ENCODE peak calls at places on chromosomes 5 and 9, in eight cellular contexts. One of them, this sample, is unnamed. For H3K4me1 and H3K36me3, the result is how much of the 10 kb centered on the place peaks cover.

GRCh38 chr9:35396560-35397215 is 93.2 kb upstream of the RUSC2 start:
- DNase-seq in tibial artery: no peak
- DNase-seq in sigmoid colon: no peak
- DNase-seq in A673: no peak
- DNase-seq in neuronal stem cell: no peak
- DNase-seq in kidney: no peak
- DNase-seq in CD8-positive, alpha-beta T cell: no peak
- DNase-seq in Peyer's patch: no peak
- DNase-seq in this sample: no peak

GRCh38 chr5:143879646-143880045 is 67.7 kb downstream of the HMHB1 start:
- DNase-seq in tibial artery: no peak
- DNase-seq in sigmoid colon: no peak
- DNase-seq in A673: no peak
- DNase-seq in neuronal stem cell: no peak
- DNase-seq in kidney: no peak
- DNase-seq in CD8-positive, alpha-beta T cell: no peak
- DNase-seq in Peyer's patch: no peak
- DNase-seq in this sample: no peak

GRCh38 chr9:94639996-94640376 is 668 bp upstream of the FBP1 start:
- DNase-seq in tibial artery: no peak
- DNase-seq in sigmoid colon: no peak
- DNase-seq in A673: no peak
- DNase-seq in neuronal stem cell: no peak
- DNase-seq in kidney: no peak
- DNase-seq in CD8-positive, alpha-beta T cell: no peak
- DNase-seq in Peyer's patch: peak
- DNase-seq in this sample: no peak

GRCh38 chr9:111648066-111648465 is 13.3 kb upstream of the GNG10 start:
- DNase-seq in tibial artery: no peak
- DNase-seq in sigmoid colon: no peak
- DNase-seq in A673: no peak
- DNase-seq in neuronal stem cell: no peak
- DNase-seq in kidney: no peak
- DNase-seq in CD8-positive, alpha-beta T cell: no peak
- DNase-seq in Peyer's patch: no peak
- DNase-seq in this sample: no peak

GRCh38 chr9:16294371-16294770 is 576.1 kb downstream of the BNC2 start:
- DNase-seq in tibial artery: no peak
- DNase-seq in sigmoid colon: no peak
- DNase-seq in A673: no peak
- DNase-seq in neuronal stem cell: no peak
- DNase-seq in kidney: no peak
- DNase-seq in CD8-positive, alpha-beta T cell: no peak
- DNase-seq in Peyer's patch: no peak
- DNase-seq in this sample: no peak

GRCh38 chr9:123235448-123235847 is 32.9 kb downstream of the STRBP start:
- DNase-seq in tibial artery: no peak
- DNase-seq in sigmoid colon: no peak
- DNase-seq in A673: no peak
- DNase-seq in neuronal stem cell: no peak
- DNase-seq in kidney: no peak
- DNase-seq in CD8-positive, alpha-beta T cell: no peak
- DNase-seq in Peyer's patch: no peak
- DNase-seq in this sample: no peak

GRCh38 chr9:94874316-94874715 is 147.8 kb downstream of the AOPEP start:
- DNase-seq in tibial artery: no peak
- DNase-seq in sigmoid colon: no peak
- DNase-seq in A673: no peak
- DNase-seq in neuronal stem cell: no peak
- DNase-seq in kidney: no peak
- DNase-seq in CD8-positive, alpha-beta T cell: no peak
- DNase-seq in Peyer's patch: no peak
- DNase-seq in this sample: no peak

GRCh38 chr5:167820266-167820988 is 471.0 kb upstream of the WWC1 start:
- DNase-seq in tibial artery: no peak
- DNase-seq in sigmoid colon: no peak
- DNase-seq in A673: no peak
- DNase-seq in neuronal stem cell: no peak
- DNase-seq in kidney: no peak
- DNase-seq in CD8-positive, alpha-beta T cell: no peak
- DNase-seq in Peyer's patch: no peak
- DNase-seq in this sample: no peak

GRCh38 chr5:57989378-57989777 is 470.5 kb downstream of the PLK2 start:
- DNase-seq in tibial artery: no peak
- DNase-seq in sigmoid colon: no peak
- DNase-seq in A673: no peak
- DNase-seq in neuronal stem cell: no peak
- DNase-seq in kidney: no peak
- DNase-seq in CD8-positive, alpha-beta T cell: no peak
- DNase-seq in Peyer's patch: no peak
- DNase-seq in this sample: no peak

GRCh38 chr5:13956441-13956840 is 12.0 kb upstream of the DNAH5 start:
- DNase-seq in tibial artery: no peak
- DNase-seq in sigmoid colon: no peak
- DNase-seq in A673: no peak
- DNase-seq in neuronal stem cell: no peak
- DNase-seq in kidney: no peak
- DNase-seq in CD8-positive, alpha-beta T cell: no peak
- DNase-seq in Peyer's patch: no peak
- DNase-seq in this sample: no peak

GRCh38 chr9:131641618-131642495 is 96.5 kb downstream of the PRRT1B start:
- DNase-seq in tibial artery: peak
- DNase-seq in sigmoid colon: peak
- DNase-seq in A673: peak
- DNase-seq in neuronal stem cell: no peak
- DNase-seq in kidney: peak
- DNase-seq in CD8-positive, alpha-beta T cell: no peak
- DNase-seq in Peyer's patch: peak
- DNase-seq in this sample: no peak

GRCh38 chr5:53170748-53171349 is 61.3 kb upstream of the MOCS2 start:
- DNase-seq in tibial artery: no peak
- DNase-seq in sigmoid colon: no peak
- DNase-seq in A673: peak
- DNase-seq in neuronal stem cell: peak
- DNase-seq in kidney: no peak
- DNase-seq in CD8-positive, alpha-beta T cell: no peak
- DNase-seq in Peyer's patch: no peak
- DNase-seq in this sample: no peak

DNA sequence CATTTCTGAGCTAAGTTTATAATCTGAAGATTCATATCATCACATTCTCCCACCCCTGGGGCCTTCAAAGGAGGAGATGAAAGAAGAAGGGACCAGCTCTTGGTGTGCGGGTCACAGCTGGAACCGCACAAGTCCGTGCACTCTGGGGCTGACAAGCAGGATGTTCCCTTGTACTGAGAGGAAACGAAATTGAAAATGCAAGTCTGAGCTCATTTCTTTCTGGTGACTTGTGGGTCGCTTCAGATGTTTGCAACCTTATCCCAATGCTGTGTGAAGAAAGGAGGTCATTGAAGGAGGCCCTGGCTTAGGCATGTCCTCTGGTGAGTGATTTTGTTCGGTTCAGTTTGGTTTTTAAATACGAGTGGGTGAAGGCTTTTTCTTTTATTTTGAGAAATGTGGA is 59.6 kb downstream of the C9orf152 start:
- DNase-seq in tibial artery: no peak
- DNase-seq in sigmoid colon: no peak
- DNase-seq in A673: no peak
- DNase-seq in neuronal stem cell: no peak
- DNase-seq in kidney: no peak
- DNase-seq in CD8-positive, alpha-beta T cell: no peak
- DNase-seq in Peyer's patch: no peak
- DNase-seq in this sample: no peak
- H3K4me1 ChIP-seq in tibial artery: under half
- H3K4me1 ChIP-seq in sigmoid colon: half or more
- H3K4me1 ChIP-seq in A673: under half
- H3K4me1 ChIP-seq in neuronal stem cell: under half
- H3K4me1 ChIP-seq in kidney: under half
- H3K4me1 ChIP-seq in CD8-positive, alpha-beta T cell: under half
- H3K4me1 ChIP-seq in Peyer's patch: under half
- H3K4me1 ChIP-seq in this sample: under half

GRCh38 chr9:137026828-137027227 is 1.2 kb downstream of the ABCA2 start:
- DNase-seq in tibial artery: no peak
- DNase-seq in sigmoid colon: no peak
- DNase-seq in A673: no peak
- DNase-seq in neuronal stem cell: no peak
- DNase-seq in kidney: no peak
- DNase-seq in CD8-positive, alpha-beta T cell: no peak
- DNase-seq in Peyer's patch: no peak
- DNase-seq in this sample: no peak
- H3K27ac ChIP-seq in tibial artery: peak
- H3K27ac ChIP-seq in sigmoid colon: peak
- H3K27ac ChIP-seq in A673: no peak
- H3K27ac ChIP-seq in neuronal stem cell: no peak
- H3K27ac ChIP-seq in kidney: peak
- H3K27ac ChIP-seq in CD8-positive, alpha-beta T cell: no peak
- H3K27ac ChIP-seq in Peyer's patch: no peak
- H3K27ac ChIP-seq in this sample: no peak

DNA sequence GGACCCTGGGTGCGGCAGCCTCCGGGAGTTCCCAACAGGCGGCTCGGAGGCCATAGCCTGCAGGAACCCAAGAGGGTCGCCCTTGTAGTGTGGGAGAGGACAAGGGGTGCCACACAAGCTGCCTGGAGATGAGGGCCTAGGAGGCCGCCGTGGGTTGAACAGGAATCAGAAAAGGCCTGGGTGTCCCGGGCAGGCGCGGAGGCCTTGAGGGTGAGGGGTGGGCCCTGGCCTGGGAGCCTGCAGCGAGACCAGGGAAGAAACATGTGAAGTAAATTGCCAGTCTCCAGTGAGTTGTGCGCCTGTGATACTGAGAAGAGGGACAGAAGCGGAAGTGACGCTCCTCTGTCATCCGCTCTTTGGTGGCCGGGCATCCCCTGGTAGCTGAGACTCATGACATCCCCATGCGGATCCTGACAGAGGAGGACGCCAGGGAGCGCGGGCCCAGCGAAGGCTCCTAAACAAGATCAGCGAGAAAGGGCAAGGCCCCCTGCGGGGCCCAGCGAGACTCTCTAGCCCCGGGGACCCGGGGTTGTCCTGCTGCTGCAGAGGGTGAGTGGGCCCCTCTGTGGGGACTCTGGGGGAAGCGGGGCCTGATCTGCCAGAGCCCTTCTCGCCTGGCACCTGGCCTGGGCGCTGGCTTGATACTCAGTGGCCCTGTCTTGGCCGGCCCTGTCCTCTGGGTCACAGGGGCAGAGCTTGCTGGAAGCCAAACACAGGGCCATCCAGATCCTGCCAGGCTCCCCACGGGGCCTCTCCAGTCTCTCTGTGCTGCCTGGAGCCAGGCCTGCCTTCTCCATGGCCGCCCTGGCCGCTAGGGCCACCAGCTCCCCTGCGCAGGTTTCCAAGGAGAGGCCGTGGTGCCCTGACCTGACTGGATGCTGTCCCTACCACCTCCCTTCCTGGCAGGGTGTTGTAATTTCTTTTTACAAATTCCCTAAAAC is 788.4 kb downstream of the TLE4 start:
- DNase-seq in tibial artery: no peak
- DNase-seq in sigmoid colon: no peak
- DNase-seq in A673: no peak
- DNase-seq in neuronal stem cell: no peak
- DNase-seq in kidney: no peak
- DNase-seq in CD8-positive, alpha-beta T cell: no peak
- DNase-seq in Peyer's patch: no peak
- DNase-seq in this sample: no peak
- H3K36me3 ChIP-seq in tibial artery: under half
- H3K36me3 ChIP-seq in sigmoid colon: under half
- H3K36me3 ChIP-seq in A673: under half
- H3K36me3 ChIP-seq in neuronal stem cell: under half
- H3K36me3 ChIP-seq in kidney: under half
- H3K36me3 ChIP-seq in CD8-positive, alpha-beta T cell: under half
- H3K36me3 ChIP-seq in Peyer's patch: under half
- H3K36me3 ChIP-seq in this sample: under half

GRCh38 chr5:7872517-7873149 is 3.7 kb downstream of the MTRR start:
- DNase-seq in tibial artery: no peak
- DNase-seq in sigmoid colon: no peak
- DNase-seq in A673: no peak
- DNase-seq in neuronal stem cell: no peak
- DNase-seq in kidney: no peak
- DNase-seq in CD8-positive, alpha-beta T cell: no peak
- DNase-seq in Peyer's patch: no peak
- DNase-seq in this sample: no peak
- H3K4me1 ChIP-seq in tibial artery: under half
- H3K4me1 ChIP-seq in sigmoid colon: under half
- H3K4me1 ChIP-seq in A673: under half
- H3K4me1 ChIP-seq in neuronal stem cell: under half
- H3K4me1 ChIP-seq in kidney: under half
- H3K4me1 ChIP-seq in CD8-positive, alpha-beta T cell: under half
- H3K4me1 ChIP-seq in Peyer's patch: under half
- H3K4me1 ChIP-seq in this sample: under half

GRCh38 chr5:5101676-5102075 is 38.5 kb upstream of the ADAMTS16 start:
- DNase-seq in tibial artery: no peak
- DNase-seq in sigmoid colon: no peak
- DNase-seq in A673: no peak
- DNase-seq in neuronal stem cell: no peak
- DNase-seq in kidney: no peak
- DNase-seq in CD8-positive, alpha-beta T cell: no peak
- DNase-seq in Peyer's patch: no peak
- DNase-seq in this sample: no peak
- H3K27ac ChIP-seq in tibial artery: no peak
- H3K27ac ChIP-seq in sigmoid colon: no peak
- H3K27ac ChIP-seq in A673: no peak
- H3K27ac ChIP-seq in neuronal stem cell: no peak
- H3K27ac ChIP-seq in kidney: no peak
- H3K27ac ChIP-seq in CD8-positive, alpha-beta T cell: no peak
- H3K27ac ChIP-seq in Peyer's patch: no peak
- H3K27ac ChIP-seq in this sample: no peak